ENCODE peak calls at places on chromosomes 3 and 15, in four cellular contexts. S, J, Z and E are unnamed samples.

GRCh38 chr3:194070634-194071409 is 65.1 kb upstream of the HES1 start:
- DNase-seq in S (peak; percentile 91), J (peak; percentile 75), Z (peak; percentile 62), E (peak; percentile 87)

GRCh38 chr3:38165722-38166387 is 518 bp downstream of the OXSR1 start:
- DNase-seq in S (no peak), J (no peak), Z (peak; percentile 49), E (peak; percentile 46)

GRCh38 chr15:50145451-50145872 is 26.4 kb upstream of the ATP8B4 start:
- DNase-seq in S (no peak), J (no peak), Z (peak; percentile 53), E (peak; percentile 88)

GRCh38 chr15:71272932-71273331 is 157.7 kb downstream of the THSD4 start:
- DNase-seq in S (no peak), J (no peak), Z (no peak), E (peak; percentile 84)

GRCh38 chr15:64153480-64154367 is 2.2 kb downstream of the SNX22 start:
- DNase-seq in S (peak; percentile 92), J (peak; percentile 93), Z (peak; percentile 96), E (peak; percentile 79)

GRCh38 chr3:103052236-103052830 is 617.5 kb downstream of the ZPLD1 start:
- DNase-seq in S (peak; percentile 35), J (no peak), Z (no peak), E (no peak)

GRCh38 chr3:20692675-20693074 is 506.7 kb upstream of the SGO1 start:
- DNase-seq in S (no peak), J (no peak), Z (no peak), E (no peak)

GRCh38 chr3:130395331-130395730 is 49.9 kb downstream of the COL6A5 start:
- DNase-seq in S (no peak), J (no peak), Z (no peak), E (no peak)

GRCh38 chr3:71057526-71057894 is 526.0 kb downstream of the FOXP1 start:
- DNase-seq in S (no peak), J (no peak), Z (no peak), E (peak; percentile 50)

GRCh38 chr3:195692361-195692700 is 28.4 kb upstream of the MUC20 start:
- DNase-seq in S (no peak), J (no peak), Z (no peak), E (no peak)

GRCh38 chr3:45870099-45870498 is 16.2 kb upstream of the CCR9 start:
- DNase-seq in S (no peak), J (peak; percentile 40), Z (no peak), E (no peak)

GRCh38 chr3:113658107-113658506 is 38.3 kb downstream of the USF3 start:
- DNase-seq in S (no peak), J (no peak), Z (no peak), E (no peak)

GRCh38 chr3:7075901-7076300 is 215.0 kb downstream of the GRM7 start:
- DNase-seq in S (no peak), J (no peak), Z (no peak), E (no peak)

GRCh38 chr3:192917508-192918274 is at the start of gene MB21D2:
- DNase-seq in S (peak; percentile 88), J (peak; percentile 65), Z (peak; percentile 74), E (peak; percentile 80)

GRCh38 chr3:126290325-126290724 is 66.9 kb downstream of the KLF15 start:
- DNase-seq in S (no peak), J (no peak), Z (no peak), E (no peak)

GRCh38 chr15:89098281-89098680 is 10.0 kb downstream of the ABHD2 start:
- DNase-seq in S (no peak), J (no peak), Z (no peak), E (peak; percentile 40)